ENCODE peak calls at places on chromosomes 2 and 18, in six cellular contexts. O, N, W, T, S and X are unnamed samples. For H3K27me3 and H3K9me2, the result is how much of the 10 kb centered on the place peaks cover.

GRCh38 chr2:189281151-189281550 is 101.6 kb upstream of the COL5A2 start:
- DNase-seq in O (no peak), N (no peak), W (no peak), T (no peak), S (no peak), X (no peak)

GRCh38 chr2:100060875-100061274 is 81.5 kb downstream of the AFF3 start:
- DNase-seq in O (no peak), N (no peak), W (no peak), T (no peak), S (no peak), X (no peak)

GRCh38 chr2:111159640-111160039 is 38.9 kb downstream of the BCL2L11 start:
- DNase-seq in O (no peak), N (no peak), W (no peak), T (no peak), S (no peak), X (no peak)

GRCh38 chr18:13256444-13257305 is 38.1 kb downstream of the LDLRAD4 start:
- DNase-seq in O (no peak), N (no peak), W (no peak), T (no peak), S (no peak), X (peak)

GRCh38 chr2:237735762-237736161 is 62.8 kb upstream of the RBM44 start:
- DNase-seq in O (no peak), N (no peak), W (no peak), T (no peak), S (no peak), X (no peak)

GRCh38 chr2:75570948-75571729 is 10.4 kb upstream of the EVA1A start:
- DNase-seq in O (peak), N (no peak), W (no peak), T (peak), S (no peak), X (no peak)

GRCh38 chr18:38421016-38421415 is 855.4 kb upstream of the CELF4 start:
- DNase-seq in O (no peak), N (no peak), W (no peak), T (no peak), S (no peak), X (no peak)

GRCh38 chr2:186544255-186544675 is 45.6 kb upstream of the ITGAV start:
- DNase-seq in O (peak), N (no peak), W (no peak), T (peak), S (peak), X (peak)

GRCh38 chr2:69791045-69791444 is 38.4 kb upstream of the GMCL1 start:
- DNase-seq in O (peak), N (no peak), W (no peak), T (no peak), S (no peak), X (no peak)

GRCh38 chr18:63266888-63267790 is 52.4 kb downstream of the BCL2 start:
- DNase-seq in O (no peak), N (no peak), W (no peak), T (no peak), S (no peak), X (no peak)
- H3K27me3 ChIP-seq in O (under half), N (under half), W (under half), T (under half), S (under half), X (under half)

GRCh38 chr2:120904825-120905224 is 169.2 kb downstream of the GLI2 start:
- DNase-seq in O (no peak), N (no peak), W (peak), T (no peak), S (no peak), X (no peak)

GRCh38 chr2:120905298-120905697 is 169.6 kb downstream of the GLI2 start:
- DNase-seq in O (no peak), N (no peak), W (no peak), T (no peak), S (no peak), X (no peak)

GRCh38 chr2:120904379-120904778 is 168.7 kb downstream of the GLI2 start:
- DNase-seq in O (no peak), N (no peak), W (peak), T (no peak), S (no peak), X (peak)

GRCh38 chr2:120901213-120901612 is 165.5 kb downstream of the GLI2 start:
- DNase-seq in O (no peak), N (no peak), W (peak), T (no peak), S (no peak), X (no peak)

GRCh38 chr2:120902532-120903088 is 166.9 kb downstream of the GLI2 start:
- DNase-seq in O (no peak), N (no peak), W (peak), T (no peak), S (no peak), X (no peak)
- H3K9me2 ChIP-seq in O (under half), N (under half), W (under half), T (under half), S (under half), X (under half)

DNA sequence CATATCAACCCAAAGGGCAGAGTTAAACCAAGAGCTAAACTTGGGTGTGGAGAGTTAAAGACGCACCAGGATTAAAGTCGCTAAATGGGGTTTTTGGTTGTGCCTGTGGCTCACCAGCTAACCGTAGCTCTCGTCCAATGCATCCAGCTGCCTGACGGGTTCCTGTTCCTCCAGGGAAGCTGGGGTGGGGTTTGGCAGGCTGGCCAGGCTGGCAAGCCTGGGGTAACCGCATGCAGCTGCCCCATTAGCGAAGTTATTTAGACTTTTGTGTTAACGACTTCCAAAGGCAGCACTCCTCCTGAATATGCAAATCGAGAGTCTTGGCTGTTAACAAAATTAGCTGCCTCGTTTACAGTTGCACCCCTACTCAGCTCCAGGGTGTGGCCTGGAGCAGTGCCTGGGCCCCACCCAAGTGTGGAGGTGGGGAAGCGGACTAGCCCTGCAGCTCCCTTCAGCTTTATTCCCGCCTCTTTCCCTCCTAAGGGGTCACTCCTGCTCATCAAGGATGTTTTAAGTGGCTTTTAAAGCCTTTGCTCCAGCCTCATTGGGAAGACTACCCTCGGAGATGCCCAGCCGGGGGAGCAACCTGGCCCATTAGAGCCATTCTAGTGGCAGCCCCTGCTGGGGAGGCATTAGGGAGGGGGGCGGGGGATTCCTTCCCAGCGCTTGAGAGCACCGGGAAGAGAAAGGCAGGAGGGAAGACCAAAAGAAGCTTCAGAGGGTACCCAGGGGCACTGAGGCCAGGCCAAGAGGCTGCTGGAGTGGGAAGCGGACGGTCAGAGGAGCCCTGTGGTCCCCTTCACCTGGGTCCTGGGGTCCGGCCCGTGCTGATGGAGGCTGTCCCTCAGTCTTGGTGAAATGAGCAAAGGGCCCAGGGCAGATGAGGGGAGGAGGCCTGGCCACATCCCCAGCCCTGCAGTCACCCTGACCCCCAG is 204.1 kb downstream of the CELF4 start:
- DNase-seq in O (peak), N (no peak), W (no peak), T (no peak), S (no peak), X (peak)
- H3K27me3 ChIP-seq in O (under half), N (under half), W (under half), T (under half), S (under half), X (half or more)

DNA sequence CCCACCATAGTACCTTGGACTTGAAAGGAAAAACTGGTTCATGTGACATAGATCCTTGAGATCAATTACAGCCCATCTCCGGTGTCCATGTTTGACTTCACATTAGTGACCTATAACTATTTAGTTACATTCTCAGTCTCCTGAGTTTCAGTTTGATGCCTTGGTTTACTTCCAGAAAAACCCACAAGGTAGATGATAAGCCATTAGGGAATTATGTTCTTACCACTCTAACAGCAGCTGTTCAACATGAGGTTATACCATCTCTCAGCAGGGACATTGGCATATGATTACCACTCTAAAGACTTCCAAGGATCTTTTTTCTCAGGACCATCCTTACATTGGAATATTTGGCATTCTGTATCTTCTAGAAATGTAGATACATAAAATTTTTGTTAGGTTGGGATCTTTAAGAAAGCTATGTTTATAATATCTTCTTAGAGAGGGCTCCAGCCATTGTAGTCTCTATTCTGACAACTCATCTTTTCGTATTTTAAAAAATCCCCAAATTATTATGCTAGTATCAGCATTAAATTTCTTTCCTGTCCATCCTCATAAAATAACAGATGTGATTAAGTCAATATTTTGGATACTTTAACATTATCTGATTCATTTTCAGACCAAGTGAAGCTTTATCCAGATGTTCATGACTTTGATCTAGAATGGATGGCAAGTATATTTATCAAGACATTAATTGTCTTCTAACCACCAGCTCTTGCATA is 258.9 kb downstream of the RDH14 start:
- DNase-seq in O (no peak), N (no peak), W (no peak), T (no peak), S (no peak), X (no peak)
- H3K9me2 ChIP-seq in O (under half), N (under half), W (under half), T (under half), S (under half), X (under half)